ENCODE peak calls at places on chromosomes 5 and 9, in four cellular contexts. One of them, this sample, is unnamed.

GRCh38 chr9:35280394-35280793 is 118.6 kb downstream of the UNC13B start:
- DNase-seq in T-helper 2 cell: no peak
- DNase-seq in OCI-M1: peak; percentile 29
- DNase-seq in progenitor cell of endocrine pancreas: no peak
- DNase-seq in this sample: no peak

GRCh38 chr5:90020575-90021535 is 388.7 kb downstream of the CETN3 start:
- DNase-seq in progenitor cell of endocrine pancreas: no peak
- DNase-seq in T-helper 2 cell: no peak
- DNase-seq in OCI-M1: peak; percentile 74
- DNase-seq in this sample: peak; percentile 7

GRCh38 chr9:35423499-35423898 is 66.4 kb upstream of the RUSC2 start:
- DNase-seq in OCI-M1: no peak
- DNase-seq in progenitor cell of endocrine pancreas: no peak
- DNase-seq in T-helper 2 cell: no peak
- DNase-seq in this sample: peak; percentile 29

GRCh38 chr5:178825444-178825843 is 34.3 kb upstream of the ZNF354B start:
- DNase-seq in progenitor cell of endocrine pancreas: no peak
- DNase-seq in OCI-M1: no peak
- DNase-seq in T-helper 2 cell: no peak
- DNase-seq in this sample: no peak

GRCh38 chr9:93948456-93949072 is 6.6 kb downstream of the BARX1 start:
- DNase-seq in progenitor cell of endocrine pancreas: no peak
- DNase-seq in T-helper 2 cell: no peak
- DNase-seq in OCI-M1: no peak
- DNase-seq in this sample: no peak

GRCh38 chr5:160747559-160747958 is 104.5 kb downstream of the ATP10B start:
- DNase-seq in progenitor cell of endocrine pancreas: no peak
- DNase-seq in OCI-M1: no peak
- DNase-seq in T-helper 2 cell: no peak
- DNase-seq in this sample: no peak

GRCh38 chr5:26981750-26982149 is 56.6 kb downstream of the CDH9 start:
- DNase-seq in T-helper 2 cell: no peak
- DNase-seq in OCI-M1: no peak
- DNase-seq in progenitor cell of endocrine pancreas: no peak
- DNase-seq in this sample: no peak

GRCh38 chr5:132257131-132258101 is at the start of gene PDLIM4:
- DNase-seq in OCI-M1: no peak
- DNase-seq in progenitor cell of endocrine pancreas: peak; percentile 62
- DNase-seq in T-helper 2 cell: no peak
- DNase-seq in this sample: no peak